ENCODE peak calls at places on chromosomes 16 and 17, in ten cellular contexts. G is kidney glomerular epithelial cell, N is left ventricle myocardium inferior, O is GM20000, P is OCI-M1, R is mammary epithelial cell, Q is KG1, I is ecto neural progenitor cell, B is cardiac fibroblast, F is HuH-7. M is an unnamed sample.

GRCh38 chr16:19901164-19901563 is 16.5 kb upstream of the GPRC5B start:
- DNase-seq in G (no peak), N (no peak), O (no peak), P (no peak), R (no peak), Q (no peak), I (peak; percentile 67), B (no peak), F (no peak), M (no peak)

GRCh38 chr16:70689970-70690905 is 4.4 kb upstream of the MTSS2 start:
- DNase-seq in G (no peak), N (no peak), O (no peak), P (no peak), R (no peak), Q (no peak), I (no peak), B (no peak), F (no peak), M (peak; percentile 21)

GRCh38 chr17:4479982-4480751 is 18.5 kb upstream of the SPNS2 start:
- DNase-seq in G (peak; percentile 87), N (no peak), O (no peak), P (no peak), R (no peak), Q (no peak), I (no peak), B (no peak), F (no peak), M (no peak)

GRCh38 chr17:48500435-48501426 is 30.1 kb downstream of the HOXB1 start:
- DNase-seq in G (no peak), N (no peak), O (no peak), P (no peak), R (no peak), Q (no peak), I (no peak), B (peak; percentile 50), F (no peak), M (peak; percentile 29)

GRCh38 chr17:65323055-65323454 is 185.9 kb downstream of the RGS9 start:
- DNase-seq in G (no peak), N (no peak), O (no peak), P (no peak), R (no peak), Q (no peak), I (no peak), B (no peak), F (no peak), M (no peak)

GRCh38 chr17:40915721-40916256 is 21.7 kb downstream of the KRT23 start:
- DNase-seq in G (peak; percentile 92), N (no peak), O (peak; percentile 31), P (no peak), R (peak; percentile 90), Q (no peak), I (no peak), B (peak; percentile 68), F (no peak), M (no peak)

GRCh38 chr16:14325921-14326401 is 254.8 kb downstream of the MRTFB start:
- DNase-seq in G (no peak), N (no peak), O (no peak), P (no peak), R (no peak), Q (no peak), I (no peak), B (no peak), F (no peak), M (no peak)

GRCh38 chr16:11666108-11667055 is 1.9 kb upstream of the SNN start:
- DNase-seq in G (no peak), N (no peak), O (no peak), P (no peak), R (peak; percentile 70), Q (no peak), I (no peak), B (no peak), F (no peak), M (no peak)

GRCh38 chr16:35011-35775 is 18.2 kb downstream of the POLR3K start:
- DNase-seq in G (no peak), N (no peak), O (no peak), P (peak; percentile 14), R (no peak), Q (peak; percentile 47), I (no peak), B (no peak), F (no peak), M (no peak)

GRCh38 chr17:67414130-67414529 is 37.0 kb downstream of the PITPNC1 start:
- DNase-seq in G (no peak), N (no peak), O (no peak), P (no peak), R (no peak), Q (no peak), I (no peak), B (no peak), F (no peak), M (no peak)

GRCh38 chr17:53516643-53517042 is 306.1 kb upstream of the KIF2B start:
- DNase-seq in G (peak; percentile 38), N (no peak), O (no peak), P (peak; percentile 1), R (peak; percentile 5), Q (no peak), I (no peak), B (peak; percentile 12), F (no peak), M (no peak)

GRCh38 chr16:53417011-53417410 is 17.3 kb upstream of the RBL2 start:
- DNase-seq in G (no peak), N (no peak), O (no peak), P (peak; percentile 3), R (peak; percentile 61), Q (no peak), I (no peak), B (peak; percentile 56), F (no peak), M (no peak)

GRCh38 chr16:65284583-65284982 is 162.7 kb upstream of the CDH11 start:
- DNase-seq in G (no peak), N (no peak), O (no peak), P (no peak), R (no peak), Q (no peak), I (no peak), B (no peak), F (no peak), M (no peak)

GRCh38 chr17:32120086-32120485 is 22.2 kb upstream of the RHOT1 start:
- DNase-seq in G (no peak), N (no peak), O (no peak), P (no peak), R (no peak), Q (no peak), I (peak; percentile 60), B (no peak), F (no peak), M (no peak)

M was measured in erythroblast.